ENCODE peak calls at places on chromosomes 5 and 9, in nine cellular contexts. E, X, V, I, M, R, J, P and H are unnamed samples.
A peak's percentile ranks its signal among the peaks of the same experiment; 100 is the strongest.

GRCh38 chr5:2021484-2022176 is 138.9 kb upstream of the IRX4 start:
- DNase-seq in M (no peak), I (no peak), R (no peak), E (no peak), P (no peak), J (no peak), X (no peak), V (no peak), H (no peak)

GRCh38 chr9:94991961-94992907 is 265.7 kb downstream of the AOPEP start:
- DNase-seq in P (no peak), J (no peak), M (no peak), V (no peak), R (peak; percentile 86), X (no peak), E (no peak), I (no peak), H (no peak)

GRCh38 chr5:169161022-169161680 is 139.8 kb downstream of the SLIT3 start:
- DNase-seq in E (no peak), P (peak; percentile 86), I (no peak), M (peak; percentile 97), R (no peak), V (peak; percentile 65), J (no peak), X (peak; percentile 86), H (peak; percentile 33)

GRCh38 chr5:172541119-172541763 is 86.9 kb upstream of the SH3PXD2B start:
- DNase-seq in R (no peak), M (no peak), J (no peak), E (no peak), I (no peak), P (no peak), X (no peak), V (no peak), H (no peak)

GRCh38 chr5:66529182-66529581 is 67.0 kb upstream of the MAST4 start:
- DNase-seq in R (no peak), P (no peak), J (no peak), E (no peak), V (no peak), I (no peak), X (no peak), M (no peak), H (no peak)

GRCh38 chr5:145990077-145990653 is 53.8 kb downstream of the SH3RF2 start:
- DNase-seq in R (no peak), X (no peak), J (no peak), E (no peak), P (no peak), M (no peak), V (no peak), I (no peak), H (no peak)

GRCh38 chr5:93675458-93676450 is 65.6 kb downstream of the POU5F2 start:
- DNase-seq in M (no peak), R (no peak), I (no peak), J (no peak), V (no peak), P (no peak), X (no peak), E (no peak), H (no peak)

GRCh38 chr9:108784998-108785397 is 70.8 kb downstream of the ACTL7B start:
- DNase-seq in R (no peak), E (no peak), M (peak; percentile 70), J (no peak), P (no peak), V (no peak), I (no peak), X (peak; percentile 22), H (peak; percentile 77)

GRCh38 chr5:141441571-141442170 is 11.4 kb downstream of the PCDHGA12 start:
- DNase-seq in J (no peak), P (no peak), R (no peak), M (no peak), I (no peak), X (no peak), V (no peak), E (no peak), H (no peak)

GRCh38 chr9:76490249-76490990 is 31.4 kb downstream of the GCNT1 start:
- DNase-seq in I (no peak), J (no peak), P (no peak), X (no peak), R (no peak), E (no peak), V (no peak), M (no peak), H (no peak)

GRCh38 chr5:150778103-150778516 is 447 bp upstream of the SMIM3 start:
- DNase-seq in E (no peak), J (no peak), P (no peak), X (peak; percentile 53), I (no peak), R (no peak), V (peak; percentile 78), M (peak; percentile 65), H (peak; percentile 42)

GRCh38 chr9:38311382-38312270 is 80.9 kb upstream of the ALDH1B1 start:
- DNase-seq in P (no peak), M (no peak), X (no peak), R (no peak), J (no peak), E (no peak), V (no peak), I (no peak), H (peak; percentile 21)

GRCh38 chr5:55231476-55232193 is 1.8 kb downstream of the CCNO start:
- DNase-seq in V (peak; percentile 47), J (no peak), E (peak; percentile 47), M (no peak), P (no peak), I (no peak), R (no peak), X (peak; percentile 49), H (no peak)

GRCh38 chr9:121670447-121670846 is 19.0 kb downstream of the DAB2IP start:
- DNase-seq in J (no peak), I (no peak), E (peak; percentile 39), P (no peak), R (peak; percentile 12), X (no peak), M (no peak), V (peak; percentile 86), H (peak; percentile 26)

GRCh38 chr5:38780950-38781349 is 64.9 kb upstream of the OSMR start:
- DNase-seq in E (no peak), V (peak; percentile 57), J (peak; percentile 89), I (peak; percentile 31), X (peak; percentile 83), M (peak; percentile 81), R (no peak), P (peak; percentile 43), H (peak; percentile 96)

GRCh38 chr5:132053483-132053882 is 7.0 kb upstream of the IL3 start:
- DNase-seq in I (no peak), P (no peak), M (no peak), V (no peak), R (no peak), J (no peak), X (no peak), E (no peak), H (no peak)

GRCh38 chr5:3393122-3393963 is 202.3 kb upstream of the IRX1 start:
- DNase-seq in V (no peak), X (no peak), R (no peak), E (no peak), P (no peak), J (no peak), I (no peak), M (no peak), H (no peak)

GRCh38 chr9:5510360-5510931 is at the start of gene PDCD1LG2:
- DNase-seq in P (peak; percentile 72), V (no peak), R (no peak), M (peak; percentile 86), E (no peak), J (no peak), X (peak; percentile 81), I (no peak), H (peak; percentile 77)

GRCh38 chr9:122197882-122198281 is 30.9 kb downstream of the LHX6 start:
- DNase-seq in I (no peak), R (no peak), P (no peak), E (no peak), M (no peak), J (no peak), X (no peak), V (no peak), H (no peak)

GRCh38 chr5:30572279-30572678 is 621.2 kb upstream of the CDH6 start:
- DNase-seq in V (no peak), P (no peak), J (no peak), M (no peak), R (no peak), I (no peak), E (no peak), X (peak; percentile 20), H (peak; percentile 52)

GRCh38 chr9:36980148-36980974 is 53.7 kb downstream of the PAX5 start:
- DNase-seq in J (peak; percentile 91), P (no peak), X (no peak), M (peak; percentile 57), R (no peak), I (no peak), V (no peak), E (no peak), H (no peak)

GRCh38 chr9:134776080-134776796 is 104.4 kb upstream of the FCN2 start:
- DNase-seq in I (no peak), J (no peak), M (no peak), R (no peak), V (no peak), P (no peak), E (no peak), X (no peak), H (peak; percentile 72)

GRCh38 chr9:128341435-128341849 is 1.1 kb downstream of the SLC27A4 start:
- DNase-seq in M (peak; percentile 82), R (no peak), E (peak; percentile 62), X (peak; percentile 60), P (no peak), J (peak; percentile 68), V (peak; percentile 73), I (no peak), H (peak; percentile 74)

GRCh38 chr9:109320338-109320733 is 523 bp downstream of the EPB41L4B start:
- DNase-seq in M (no peak), I (no peak), E (no peak), P (no peak), X (no peak), V (peak; percentile 27), J (no peak), R (peak; percentile 60), H (no peak)

GRCh38 chr9:73239868-73240267 is 88.2 kb downstream of the ANXA1 start:
- DNase-seq in E (no peak), M (peak; percentile 17), I (no peak), J (no peak), V (no peak), X (no peak), P (no peak), R (no peak), H (peak; percentile 21)

GRCh38 chr9:13431137-13431536 is 151.6 kb upstream of the MPDZ start:
- DNase-seq in R (no peak), X (no peak), I (no peak), V (no peak), M (no peak), J (peak; percentile 52), P (no peak), E (no peak), H (no peak)